ENCODE peak calls at places on chromosome 11, in four cellular contexts. O, G, W and F are unnamed samples.

GRCh38 chr11:7484645-7485044 is 661 bp upstream of the OLFML1 start:
- DNase-seq in O (no peak), G (no peak), W (no peak), F (no peak)

GRCh38 chr11:23590909-23591308 is 730.6 kb upstream of the CCDC179 start:
- DNase-seq in O (no peak), G (no peak), W (no peak), F (no peak)

GRCh38 chr11:115990004-115990447 is 485.8 kb upstream of the CADM1 start:
- DNase-seq in O (no peak), G (no peak), W (peak; percentile 16), F (no peak)

GRCh38 chr11:59560290-59560701 is 49.0 kb downstream of the OR4D9 start:
- DNase-seq in O (peak; percentile 78), G (peak; percentile 70), W (peak; percentile 54), F (peak; percentile 76)

GRCh38 chr11:26573896-26574295 is 1.8 kb upstream of the MUC15 start:
- DNase-seq in O (no peak), G (no peak), W (no peak), F (no peak)

GRCh38 chr11:66639066-66639813 is 737 bp downstream of the RBM4 start:
- DNase-seq in O (no peak), G (peak; percentile 42), W (peak; percentile 16), F (peak; percentile 43)

GRCh38 chr11:103967985-103968384 is 68.5 kb upstream of the DDI1 start:
- DNase-seq in O (no peak), G (no peak), W (no peak), F (peak; percentile 23)

GRCh38 chr11:12653729-12654128 is 20.5 kb upstream of the TEAD1 start:
- DNase-seq in O (no peak), G (no peak), W (no peak), F (no peak)

GRCh38 chr11:119794756-119795155 is 65.8 kb upstream of the NECTIN1 start:
- DNase-seq in O (no peak), G (no peak), W (no peak), F (no peak)

GRCh38 chr11:90241414-90241813 is 18.6 kb upstream of the CHORDC1 start:
- DNase-seq in O (no peak), G (no peak), W (no peak), F (peak; percentile 12)

GRCh38 chr11:68749061-68749491 is 2.2 kb downstream of the TESMIN start:
- DNase-seq in O (no peak), G (peak; percentile 4), W (no peak), F (no peak)

GRCh38 chr11:67436459-67437081 is 912 bp downstream of the PTPRCAP start:
- DNase-seq in O (no peak), G (no peak), W (no peak), F (no peak)

GRCh38 chr11:17734986-17735822 is 623 bp downstream of the KCNC1 start:
- DNase-seq in O (peak; percentile 82), G (peak; percentile 69), W (peak; percentile 56), F (peak; percentile 54)

GRCh38 chr11:33773399-33774355 is 643 bp downstream of the FBXO3 start:
- DNase-seq in O (peak; percentile 34), G (peak; percentile 43), W (no peak), F (peak; percentile 12)

GRCh38 chr11:123480290-123480815 is 50.3 kb downstream of the GRAMD1B start:
- DNase-seq in O (no peak), G (no peak), W (no peak), F (no peak)

GRCh38 chr11:118790357-118791014 is 478 bp downstream of the DDX6 start:
- DNase-seq in O (peak; percentile 51), G (peak; percentile 56), W (peak; percentile 71), F (peak; percentile 71)

DNA sequence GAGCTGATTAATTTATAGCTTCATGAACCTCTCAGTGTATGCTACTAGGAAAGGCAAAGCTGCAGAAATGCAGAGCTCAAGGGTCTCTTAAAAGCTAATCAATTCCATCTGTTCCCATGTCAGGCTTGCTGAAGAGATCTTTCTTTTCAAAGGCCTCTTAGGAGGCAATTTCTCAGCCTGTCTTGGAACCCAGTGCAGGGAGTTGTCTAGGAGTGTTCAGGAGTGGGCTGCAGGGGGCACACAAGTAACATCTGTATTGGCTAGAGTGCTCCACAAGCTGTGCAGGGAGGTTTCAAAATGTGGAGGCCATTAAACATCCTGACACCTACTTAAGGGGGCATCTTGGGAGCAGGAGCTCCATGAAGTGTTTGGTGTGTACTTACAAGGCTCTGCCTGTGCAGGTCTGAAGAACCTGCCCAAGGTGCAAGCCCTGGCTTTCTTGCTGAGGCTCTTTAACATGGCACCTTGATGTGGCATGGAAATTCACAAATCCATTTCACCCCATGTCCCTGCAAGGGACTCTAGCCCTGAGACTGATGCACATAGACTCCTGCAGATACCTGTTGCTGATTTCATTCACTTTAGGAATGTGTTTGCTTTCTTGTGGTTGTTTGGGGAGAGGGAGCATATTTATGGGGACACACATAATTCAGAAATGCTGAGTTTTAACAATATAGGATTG is 134.7 kb downstream of the ME3 start:
- DNase-seq in O (no peak), G (no peak), W (no peak), F (peak; percentile 28)
- TF ChIP-seq CTCF in O (peak; percentile 18), G (peak; percentile 28), W (no peak), F (peak; percentile 19)

GRCh38 chr11:79440451-79441158 is at the start of gene TENM4:
- DNase-seq in O (peak; percentile 67), G (peak; percentile 92), W (peak; percentile 50), F (peak; percentile 85)
- TF ChIP-seq CTCF in O (peak; percentile 65), G (peak; percentile 53), W (peak; percentile 20), F (no peak)

DNA sequence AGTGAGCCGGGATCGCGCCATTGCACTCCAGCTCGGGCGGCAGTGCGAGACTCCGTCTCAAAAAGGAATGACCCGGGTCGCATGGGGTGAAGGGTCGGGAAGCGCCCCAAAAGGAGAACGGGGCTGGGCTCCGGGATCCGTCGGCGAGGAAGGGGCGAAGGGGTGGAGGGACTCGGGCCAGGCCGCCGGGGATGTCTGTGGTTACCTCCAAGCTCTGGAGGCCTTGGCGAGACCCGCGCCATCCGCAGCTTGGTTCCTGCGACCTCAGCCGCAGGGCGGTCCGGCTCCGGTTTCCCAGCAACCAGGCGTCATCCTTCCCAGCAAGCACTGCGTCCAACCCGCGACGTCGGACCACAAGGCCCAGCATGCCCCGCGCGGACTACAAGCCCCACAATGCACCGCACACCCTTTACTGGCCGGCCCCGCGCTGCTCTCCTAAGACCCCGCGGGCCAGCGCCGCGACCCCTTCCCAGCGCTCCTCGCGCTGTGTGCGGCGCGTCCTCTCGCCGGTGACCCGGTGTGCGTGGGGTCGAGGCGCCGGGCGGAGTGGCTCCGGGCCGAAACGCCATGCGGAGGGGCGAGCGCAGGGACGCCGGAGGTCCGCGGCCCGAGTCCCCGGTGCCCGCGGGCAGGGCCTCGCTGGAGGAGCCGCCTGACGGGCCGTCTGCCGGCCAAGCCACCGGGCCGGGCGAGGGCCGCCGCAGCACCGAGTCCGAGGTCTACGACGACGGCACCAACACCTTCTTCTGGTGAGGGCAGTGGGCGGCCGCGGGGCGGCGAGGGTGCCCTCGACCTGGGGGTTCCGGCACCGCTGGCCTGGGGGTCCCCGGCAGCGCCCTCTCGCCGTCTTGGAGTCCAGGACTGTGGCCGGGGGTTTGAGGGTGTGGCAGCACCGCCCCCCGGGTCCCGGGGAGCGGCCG is at the start of gene PTDSS2:
- DNase-seq in O (peak; percentile 91), G (peak; percentile 94), W (peak; percentile 97), F (peak; percentile 94)
- TF ChIP-seq CTCF in O (no peak), G (no peak), W (no peak), F (no peak)

GRCh38 chr11:93784935-93785360 is 866 bp downstream of the MED17 start:
- DNase-seq in O (no peak), G (no peak), W (no peak), F (no peak)

GRCh38 chr11:93783362-93783761 is 720 bp upstream of the MED17 start:
- DNase-seq in O (no peak), G (no peak), W (no peak), F (no peak)

GRCh38 chr11:93783767-93784151 is 323 bp upstream of the MED17 start:
- DNase-seq in O (no peak), G (no peak), W (no peak), F (no peak)

DNA sequence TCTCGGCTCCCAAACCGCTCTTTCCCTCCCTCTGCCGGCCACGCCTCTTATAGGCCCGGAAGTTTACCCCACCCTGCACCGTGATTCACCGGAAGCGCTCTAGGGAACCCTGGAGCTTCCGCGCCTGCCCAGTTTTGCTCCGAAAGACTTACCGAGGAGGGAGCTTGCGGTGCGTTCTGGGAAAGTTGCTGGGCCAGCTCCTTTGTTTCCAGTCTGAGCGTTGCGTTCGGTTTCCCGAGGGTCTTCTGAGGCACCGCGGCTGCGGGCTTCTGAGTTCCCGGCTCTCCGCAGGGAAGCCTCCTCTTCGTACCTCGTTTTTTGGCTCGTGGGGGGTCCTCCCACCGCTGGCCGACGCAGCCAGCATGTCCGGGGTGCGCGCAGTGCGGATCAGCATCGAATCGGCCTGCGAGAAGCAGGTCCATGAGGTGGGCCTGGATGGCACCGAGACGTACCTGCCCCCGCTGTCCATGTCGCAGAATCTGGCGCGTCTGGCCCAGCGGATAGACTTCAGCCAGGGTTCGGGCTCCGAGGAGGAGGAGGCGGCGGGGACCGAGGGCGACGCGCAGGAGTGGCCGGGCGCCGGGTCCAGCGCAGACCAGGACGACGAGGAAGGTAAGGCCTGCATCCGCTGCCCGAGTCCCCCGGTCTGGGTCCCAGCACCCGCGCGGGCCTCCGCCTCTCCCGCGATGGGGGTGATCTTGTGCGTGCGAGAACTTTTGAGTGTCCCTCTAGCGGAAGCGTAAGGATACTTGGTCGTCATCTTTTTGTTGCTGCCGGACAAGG is at the start of gene MED17:
- DNase-seq in O (peak; percentile 74), G (peak; percentile 92), W (peak; percentile 95), F (peak; percentile 91)
- TF ChIP-seq CTCF in O (peak; percentile 44), G (peak; percentile 43), W (peak; percentile 49), F (peak; percentile 41)

GRCh38 chr11:2398664-2399355 is 1.7 kb upstream of the TSSC4 start:
- DNase-seq in O (no peak), G (no peak), W (no peak), F (no peak)
- TF ChIP-seq CTCF in O (no peak), G (no peak), W (no peak), F (peak; percentile 11)